ENCODE peak calls at places on chromosomes 6 and 20, in six cellular contexts. N, J, I, D, X and Q are unnamed samples.

GRCh38 chr6:167684276-167685104 is 142.2 kb upstream of the AFDN start:
- ATAC-seq in D (no peak), X (no peak), J (no peak), N (no peak), I (no peak), Q (no peak)

GRCh38 chr6:146433881-146434741 is 109.5 kb upstream of the RAB32 start:
- ATAC-seq in X (no peak), N (no peak), J (peak), I (peak), D (no peak), Q (no peak)

GRCh38 chr20:52684176-52684575 is 288.0 kb upstream of the TSHZ2 start:
- ATAC-seq in D (no peak), N (no peak), I (no peak), J (no peak), X (no peak), Q (no peak)

GRCh38 chr20:24382330-24382729 is 87.1 kb upstream of the SYNDIG1 start:
- ATAC-seq in N (no peak), I (no peak), D (no peak), J (no peak), X (no peak), Q (no peak)

GRCh38 chr20:25587536-25587935 is 2.2 kb upstream of the NINL start:
- ATAC-seq in J (no peak), D (no peak), N (no peak), I (no peak), X (peak), Q (no peak)

GRCh38 chr6:34146021-34146782 is at the start of gene GRM4:
- ATAC-seq in X (no peak), J (no peak), N (no peak), D (no peak), I (no peak), Q (no peak)

GRCh38 chr6:81894286-81894685 is 141.8 kb upstream of the TENT5A start:
- ATAC-seq in J (no peak), D (no peak), I (peak), X (no peak), N (no peak), Q (no peak)

GRCh38 chr20:23585449-23585807 is 17.1 kb upstream of the CST9L start:
- ATAC-seq in N (no peak), J (no peak), I (no peak), X (no peak), D (no peak), Q (peak)

GRCh38 chr6:108123946-108124345 is 41.9 kb upstream of the NR2E1 start:
- ATAC-seq in I (no peak), N (no peak), J (no peak), D (no peak), X (no peak), Q (no peak)

GRCh38 chr20:35275741-35276251 is 2.1 kb downstream of the MMP24OS start:
- ATAC-seq in D (no peak), I (no peak), X (no peak), J (no peak), N (no peak), Q (no peak)

GRCh38 chr6:88358846-88359245 is 192.7 kb upstream of the CNR1 start:
- ATAC-seq in D (no peak), N (no peak), X (no peak), I (no peak), J (peak), Q (no peak)

GRCh38 chr20:3661060-3661820 is 2.0 kb downstream of the GFRA4 start:
- ATAC-seq in I (peak), D (no peak), X (no peak), J (no peak), N (no peak), Q (no peak)

GRCh38 chr6:152368761-152369624 is 268.2 kb downstream of the SYNE1 start:
- ATAC-seq in X (no peak), N (no peak), D (no peak), J (no peak), I (peak), Q (no peak)

GRCh38 chr6:44219053-44219814 is 2.5 kb downstream of the MYMX start:
- ATAC-seq in X (peak), I (peak), J (no peak), N (no peak), D (peak), Q (peak)

GRCh38 chr20:57698867-57699275 is 10.9 kb downstream of the PMEPA1 start:
- ATAC-seq in D (peak), X (peak), I (no peak), J (peak), N (no peak), Q (peak)

GRCh38 chr6:69696273-69696672 is 100.5 kb downstream of the LMBRD1 start:
- ATAC-seq in N (no peak), X (peak), J (no peak), D (no peak), I (no peak), Q (no peak)

GRCh38 chr6:136567688-136568087 is 17.5 kb upstream of the MAP7 start:
- ATAC-seq in D (no peak), X (no peak), I (no peak), N (no peak), J (no peak), Q (no peak)

GRCh38 chr6:167209577-167209975 is 51.8 kb upstream of the GPR31 start:
- ATAC-seq in X (no peak), N (no peak), J (no peak), D (no peak), I (no peak), Q (no peak)

GRCh38 chr6:84027340-84028183 is 6.0 kb upstream of the MRAP2 start:
- ATAC-seq in J (peak), D (no peak), I (no peak), X (no peak), N (no peak), Q (no peak)

GRCh38 chr6:116144590-116144989 is 18.7 kb upstream of the COL10A1 start:
- ATAC-seq in N (no peak), D (no peak), X (no peak), J (peak), I (no peak), Q (no peak)

GRCh38 chr20:8720089-8720488 is 348.8 kb upstream of the PLCB4 start:
- ATAC-seq in D (no peak), X (no peak), I (no peak), J (no peak), N (no peak), Q (no peak)

GRCh38 chr20:63182946-63183415 is 33.0 kb downstream of the YTHDF1 start:
- ATAC-seq in J (peak), I (no peak), D (no peak), N (peak), X (peak), Q (no peak)